ENCODE peak calls at places on chromosomes 5 and 9, in seven cellular contexts. B, E, K, V, S, A and O are unnamed samples.
A peak's percentile ranks its signal among the peaks of the same experiment; 100 is the strongest.

GRCh38 chr5:138874771-138875628 is at the start of gene LRRTM2:
- DNase-seq in A (no peak), K (no peak), E (peak; percentile 38), B (no peak), S (no peak), V (peak; percentile 76), O (no peak)

GRCh38 chr5:139517683-139518564 is 35.4 kb upstream of the STING1 start:
- DNase-seq in S (peak; percentile 91), A (peak; percentile 32), E (peak; percentile 74), B (peak; percentile 93), K (peak; percentile 94), V (peak; percentile 94), O (peak; percentile 85)

GRCh38 chr5:5139358-5140050 is 626 bp upstream of the ADAMTS16 start:
- DNase-seq in E (no peak), B (no peak), S (no peak), K (peak; percentile 11), V (no peak), A (no peak), O (no peak)

GRCh38 chr5:115079934-115080623 is 89.6 kb downstream of the TRIM36 start:
- DNase-seq in V (no peak), A (no peak), K (no peak), S (no peak), E (no peak), B (no peak), O (no peak)

GRCh38 chr9:128216781-128217553 is 13.8 kb downstream of the DNM1 start:
- DNase-seq in E (no peak), A (no peak), B (no peak), V (no peak), S (no peak), K (no peak), O (no peak)

GRCh38 chr5:137624786-137625349 is 111.0 kb downstream of the KLHL3 start:
- DNase-seq in S (no peak), K (peak; percentile 42), E (no peak), B (no peak), A (no peak), V (no peak), O (no peak)

GRCh38 chr5:172006378-172007152 is at the start of gene FBXW11:
- DNase-seq in V (peak; percentile 97), A (peak; percentile 87), E (peak; percentile 94), S (peak; percentile 81), B (peak; percentile 97), K (peak; percentile 96), O (peak; percentile 98)

GRCh38 chr9:106820866-106821265 is 42.1 kb upstream of the ZNF462 start:
- DNase-seq in V (no peak), B (no peak), A (no peak), K (no peak), E (no peak), S (no peak), O (no peak)

GRCh38 chr9:135155396-135155795 is 67.9 kb downstream of the OLFM1 start:
- DNase-seq in V (no peak), A (no peak), K (no peak), E (no peak), B (no peak), S (no peak), O (no peak)

GRCh38 chr5:1011226-1011631 is 2.6 kb downstream of the NKD2 start:
- DNase-seq in K (peak; percentile 16), A (no peak), B (peak; percentile 76), E (no peak), V (no peak), S (no peak), O (no peak)

GRCh38 chr5:147455321-147455720 is 54.5 kb downstream of the DPYSL3 start:
- DNase-seq in V (peak; percentile 9), E (no peak), A (no peak), K (no peak), S (no peak), B (no peak), O (no peak)

GRCh38 chr5:121263456-121263855 is 588.2 kb upstream of the FTMT start:
- DNase-seq in V (no peak), E (no peak), B (no peak), S (no peak), K (no peak), A (no peak), O (peak; percentile 33)

GRCh38 chr5:175517824-175518450 is 39.6 kb downstream of the SFXN1 start:
- DNase-seq in K (no peak), B (peak; percentile 92), A (no peak), S (no peak), V (no peak), E (no peak), O (no peak)

GRCh38 chr9:88197781-88198345 is 59.6 kb upstream of the SPATA31C2 start:
- DNase-seq in E (no peak), A (no peak), V (no peak), B (no peak), S (no peak), K (no peak), O (no peak)

GRCh38 chr9:76206821-76207220 is 187.4 kb downstream of the RFK start:
- DNase-seq in B (no peak), E (no peak), V (no peak), A (no peak), S (no peak), K (no peak), O (no peak)

GRCh38 chr9:34072410-34072809 is 23.7 kb upstream of the UBAP2 start:
- DNase-seq in S (no peak), A (no peak), E (no peak), B (no peak), V (no peak), K (no peak), O (no peak)

GRCh38 chr5:17113174-17113941 is 104.1 kb upstream of the BASP1 start:
- DNase-seq in S (no peak), E (no peak), V (no peak), A (no peak), K (no peak), B (no peak), O (peak; percentile 98)

GRCh38 chr9:134406366-134407122 is 80.3 kb downstream of the RXRA start:
- DNase-seq in B (no peak), V (no peak), K (peak; percentile 65), S (no peak), E (no peak), A (no peak), O (peak; percentile 82)

GRCh38 chr9:37923121-37923795 is 19.3 kb upstream of the SLC25A51 start:
- DNase-seq in E (no peak), S (no peak), K (no peak), A (no peak), B (no peak), V (no peak), O (no peak)

GRCh38 chr5:31556461-31556860 is 24.4 kb downstream of the C5orf22 start:
- DNase-seq in K (no peak), A (no peak), B (no peak), E (no peak), S (no peak), V (no peak), O (no peak)

GRCh38 chr5:75601996-75602395 is 9.3 kb upstream of the ANKDD1B start:
- DNase-seq in S (no peak), B (no peak), V (no peak), K (no peak), E (no peak), A (no peak), O (peak; percentile 88)

GRCh38 chr5:35246928-35247644 is 16.8 kb upstream of the PRLR start:
- DNase-seq in E (no peak), B (no peak), A (no peak), S (peak; percentile 22), K (peak; percentile 58), V (peak; percentile 24), O (no peak)

GRCh38 chr5:16160706-16161105 is 18.9 kb downstream of the MARCHF11 start:
- DNase-seq in A (no peak), B (peak; percentile 8), S (no peak), E (no peak), V (peak; percentile 48), K (no peak), O (peak; percentile 14)

GRCh38 chr9:12930906-12931305 is 156.1 kb downstream of the LURAP1L start:
- DNase-seq in E (no peak), K (no peak), B (no peak), S (no peak), V (no peak), A (no peak), O (peak; percentile 35)

GRCh38 chr9:116151966-116152381 is 1.6 kb upstream of the PAPPA start:
- DNase-seq in B (no peak), A (no peak), V (no peak), S (no peak), E (no peak), K (no peak), O (peak; percentile 30)

GRCh38 chr9:117624106-117624505 is 80.1 kb upstream of the TLR4 start:
- DNase-seq in B (no peak), K (no peak), V (no peak), A (no peak), E (no peak), S (no peak), O (peak; percentile 5)